ENCODE peak calls at places on chromosome 10, in five cellular contexts. X is left ventricle myocardium inferior, P is tibial artery, Z is GM23248, F is IMR-90. M is an unnamed sample. For H3K4me1, the result is how much of the 10 kb centered on the place peaks cover.

GRCh38 chr10:102133373-102134195 is 744 bp downstream of the PPRC1 start:
- DNase-seq in Z (peak), P (peak), F (peak), X (peak), M (peak)

GRCh38 chr10:131846224-131847101 is 54.3 kb upstream of the PPP2R2D start:
- DNase-seq in X (no peak), Z (no peak), P (peak), F (no peak), M (no peak)

GRCh38 chr10:4708123-4708759 is 117.8 kb upstream of the AKR1E2 start:
- DNase-seq in P (no peak), F (no peak), Z (no peak), X (no peak), M (no peak)

GRCh38 chr10:58453098-58453497 is 59.6 kb upstream of the BICC1 start:
- DNase-seq in X (no peak), P (no peak), Z (no peak), F (no peak), M (no peak)

GRCh38 chr10:63713191-63714144 is 192.3 kb downstream of the REEP3 start:
- DNase-seq in X (peak), P (peak), Z (peak), F (peak), M (peak)

GRCh38 chr10:50416181-50416824 is 165.0 kb upstream of the ASAH2 start:
- DNase-seq in F (peak), Z (peak), X (no peak), P (no peak), M (no peak)

GRCh38 chr10:102642553-102643345 is 1.5 kb upstream of the TRIM8 start:
- DNase-seq in F (peak), Z (peak), X (peak), P (peak), M (peak)

GRCh38 chr10:68560916-68561691 is 967 bp downstream of the TET1 start:
- DNase-seq in X (peak), Z (peak), P (no peak), F (peak), M (peak)

GRCh38 chr10:132188331-132188730 is 1.6 kb downstream of the DPYSL4 start:
- DNase-seq in Z (peak), X (no peak), F (no peak), P (no peak), M (no peak)

GRCh38 chr10:45373783-45374450 is at the start of gene ALOX5:
- DNase-seq in P (peak), F (no peak), Z (peak), X (peak), M (peak)

GRCh38 chr10:91077549-91078017 is 142.9 kb upstream of the PCGF5 start:
- DNase-seq in P (peak), X (peak), F (peak), Z (no peak), M (peak)

GRCh38 chr10:75001715-75002350 is 109.6 kb upstream of the SAMD8 start:
- DNase-seq in X (no peak), Z (no peak), F (no peak), P (no peak), M (no peak)

GRCh38 chr10:84177541-84178386 is 4.2 kb downstream of the GPR15LG start:
- DNase-seq in P (no peak), F (no peak), X (peak), Z (no peak), M (no peak)

GRCh38 chr10:119526606-119527592 is 15.6 kb downstream of the RGS10 start:
- DNase-seq in P (no peak), Z (no peak), F (peak), X (no peak), M (no peak)

GRCh38 chr10:85139124-85139523 is 810.7 kb downstream of the CCSER2 start:
- DNase-seq in P (no peak), Z (no peak), F (no peak), X (no peak), M (no peak)

GRCh38 chr10:24691113-24691512 is 32.6 kb downstream of the ARHGAP21 start:
- DNase-seq in Z (peak), P (peak), F (peak), X (no peak), M (no peak)

GRCh38 chr10:71396714-71397339 is at the start of gene CDH23:
- DNase-seq in X (peak), Z (peak), P (no peak), F (no peak), M (peak)

GRCh38 chr10:5648494-5649457 is 17.6 kb downstream of the ASB13 start:
- DNase-seq in X (no peak), Z (peak), P (peak), F (no peak), M (no peak)

GRCh38 chr10:58951750-58952149 is 224.7 kb upstream of the PHYHIPL start:
- DNase-seq in X (no peak), P (no peak), F (no peak), Z (peak), M (no peak)

GRCh38 chr10:29381230-29381563 is 92.3 kb downstream of the LYZL1 start:
- DNase-seq in P (no peak), Z (no peak), F (no peak), X (no peak), M (no peak)

GRCh38 chr10:95650232-95650631 is 6.3 kb downstream of the ALDH18A1 start:
- DNase-seq in X (no peak), Z (no peak), F (no peak), P (no peak), M (no peak)

GRCh38 chr10:17062493-17063487 is 66.8 kb downstream of the CUBN start:
- DNase-seq in P (peak), Z (peak), F (peak), X (no peak), M (peak)

GRCh38 chr10:128739937-128740336 is 613.7 kb upstream of the MKI67 start:
- DNase-seq in X (no peak), F (no peak), P (no peak), Z (no peak), M (no peak)

GRCh38 chr10:107901076-107901475 is 736.6 kb upstream of the SORCS1 start:
- DNase-seq in F (no peak), Z (no peak), P (no peak), X (no peak), M (no peak)

GRCh38 chr10:133378251-133379096 is 588 bp upstream of the PAOX start:
- DNase-seq in F (peak), X (peak), P (no peak), Z (peak), M (peak)

GRCh38 chr10:3784510-3785250 is at the start of gene KLF6:
- DNase-seq in P (peak), Z (peak), X (peak), F (peak), M (no peak)

GRCh38 chr10:101014230-101014884 is 14.7 kb downstream of the LZTS2 start:
- DNase-seq in Z (peak), X (peak), F (peak), P (peak), M (peak)

GRCh38 chr10:132446661-132447445 is 49.9 kb downstream of the PWWP2B start:
- DNase-seq in X (no peak), P (no peak), F (peak), Z (peak), M (peak)

GRCh38 chr10:32004161-32004591 is 52.0 kb downstream of the KIF5B start:
- DNase-seq in Z (peak), P (no peak), F (no peak), X (peak), M (no peak)

GRCh38 chr10:32271617-32272016 is 75.3 kb downstream of the EPC1 start:
- DNase-seq in X (no peak), F (peak), Z (peak), P (no peak), M (no peak)

GRCh38 chr10:90087197-90088007 is 386.0 kb downstream of the KIF20B start:
- DNase-seq in Z (no peak), F (peak), X (no peak), P (no peak), M (no peak)

GRCh38 chr10:22599048-22599561 is 115.3 kb downstream of the PIP4K2A start:
- DNase-seq in P (no peak), F (peak), X (no peak), Z (peak), M (no peak)

GRCh38 chr10:68406815-68407585 is at the start of gene RUFY2:
- DNase-seq in P (peak), X (peak), Z (peak), F (peak), M (peak)

GRCh38 chr10:71547841-71548493 is 151.2 kb downstream of the CDH23 start:
- DNase-seq in Z (no peak), X (peak), F (peak), P (peak), M (no peak)

GRCh38 chr10:102704915-102705314 is 9.3 kb downstream of the ARL3 start:
- DNase-seq in Z (peak), P (no peak), F (peak), X (no peak), M (no peak)

GRCh38 chr10:70921285-70921684 is 32.9 kb upstream of the PCBD1 start:
- DNase-seq in F (no peak), X (no peak), Z (no peak), P (no peak), M (no peak)

GRCh38 chr10:76082956-76083355 is 651.5 kb downstream of the LRMDA start:
- DNase-seq in F (peak), X (no peak), P (no peak), Z (peak), M (no peak)

GRCh38 chr10:122301055-122301810 is 30.1 kb downstream of the BTBD16 start:
- DNase-seq in P (no peak), F (peak), X (no peak), Z (peak), M (no peak)

DNA sequence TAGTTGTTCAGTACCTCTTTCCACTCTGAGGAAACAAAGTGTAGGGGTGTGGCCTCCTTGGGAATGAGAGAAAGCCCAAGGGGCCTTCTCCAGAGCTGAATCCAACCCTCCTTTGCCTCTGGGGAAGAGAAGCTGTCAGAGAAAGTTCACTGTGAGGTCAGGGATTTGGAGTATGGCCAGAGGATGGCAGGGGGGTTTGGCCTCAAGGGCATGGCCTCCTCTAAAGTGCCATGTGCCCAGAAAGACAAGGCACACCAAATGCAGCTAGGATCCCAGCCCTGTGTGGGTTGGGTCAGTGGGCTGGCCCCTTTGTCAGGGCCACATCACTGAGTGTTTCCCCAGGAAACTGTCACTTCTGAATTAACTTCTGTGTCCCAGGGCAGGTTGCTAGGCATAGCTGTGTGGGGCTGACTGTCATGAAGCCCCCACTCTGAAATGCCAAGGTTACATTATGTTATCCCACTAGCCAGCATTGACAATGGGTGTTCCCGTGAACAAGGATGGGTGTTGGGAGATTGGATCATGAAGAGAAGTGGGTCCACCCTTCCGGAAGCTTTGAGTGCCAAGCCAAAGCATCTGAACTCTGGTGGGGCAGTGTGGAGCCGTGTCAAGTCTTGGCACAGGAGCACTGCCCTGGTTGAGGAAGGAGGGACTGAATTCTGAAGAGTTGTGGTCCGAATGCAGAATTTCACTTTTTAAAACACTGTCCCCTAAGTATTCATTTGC is 123.3 kb downstream of the ZMIZ1 start:
- DNase-seq in F (no peak), Z (peak), P (no peak), X (no peak), M (no peak)
- H3K4me1 ChIP-seq in F (under half), Z (half or more), P (under half), X (half or more), M (under half)

DNA sequence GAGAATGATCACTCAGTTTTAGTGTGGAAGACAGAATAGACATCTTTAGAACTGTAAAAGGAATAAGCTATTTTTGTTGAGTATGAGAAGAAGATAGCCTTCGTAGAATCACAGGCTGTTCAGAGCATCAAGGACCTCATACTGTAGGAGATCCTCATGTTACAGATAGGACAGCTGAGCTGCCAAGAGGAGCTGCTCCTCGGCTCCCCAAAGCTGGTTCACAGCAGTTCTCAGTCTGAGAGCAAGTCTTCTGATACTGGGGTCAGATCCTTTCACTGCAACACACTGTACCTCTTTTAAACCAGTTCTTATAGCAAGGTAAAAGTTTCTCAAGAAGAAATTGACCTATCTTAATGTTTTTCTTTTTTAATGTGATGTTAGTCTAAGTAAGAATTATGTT is 17.1 kb downstream of the CCNY start:
- DNase-seq in X (no peak), P (no peak), F (no peak), Z (no peak), M (no peak)
- H3K4me1 ChIP-seq in X (half or more), P (under half), F (under half), Z (under half), M (under half)

DNA sequence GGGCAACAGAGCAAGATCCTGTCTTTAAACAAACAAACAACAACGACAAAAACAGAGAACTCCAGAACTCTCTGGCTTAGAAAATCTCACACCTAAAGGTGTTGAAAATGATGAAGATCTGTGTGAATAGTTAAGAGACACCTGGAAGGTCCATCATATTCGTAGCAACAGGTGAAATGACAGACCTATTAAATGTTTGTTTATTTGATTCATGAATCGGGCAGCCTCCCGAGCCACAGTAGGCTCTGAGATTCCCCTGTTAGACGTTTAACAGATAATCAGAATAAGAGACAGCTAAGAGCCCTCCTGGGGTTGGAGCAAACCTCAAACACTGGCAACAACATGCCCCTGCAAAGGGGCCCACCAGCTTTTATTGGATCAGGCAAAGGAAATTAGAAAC is 103.7 kb downstream of the LCOR start:
- DNase-seq in Z (no peak), X (no peak), F (no peak), P (no peak), M (no peak)
- H3K4me1 ChIP-seq in Z (under half), X (under half), F (under half), P (under half), M (under half)

DNA sequence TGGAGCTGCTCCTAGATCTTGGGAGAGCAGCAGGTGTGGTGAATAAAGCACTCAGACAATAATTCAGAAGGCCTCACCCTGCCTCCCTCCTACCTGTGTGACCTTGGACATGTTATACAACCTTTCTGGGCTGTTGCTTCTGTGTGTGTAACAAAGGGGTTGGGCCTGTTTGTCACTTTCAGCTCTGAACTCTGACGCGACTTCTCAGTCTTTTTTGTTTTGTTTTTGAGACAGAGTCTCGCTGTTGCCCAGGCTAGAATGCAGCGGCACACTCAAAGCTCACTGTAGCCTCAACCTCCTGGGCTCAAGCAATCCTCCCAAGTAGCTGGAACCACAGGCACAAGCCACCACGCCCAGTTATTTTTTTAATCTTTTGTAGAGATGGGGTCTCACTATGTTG is 89.3 kb downstream of the DNMBP start:
- DNase-seq in F (no peak), Z (no peak), X (no peak), P (no peak), M (no peak)
- H3K4me1 ChIP-seq in F (under half), Z (under half), X (under half), P (under half), M (under half)

GRCh38 chr10:43938810-43939209 is 290.1 kb upstream of the ZNF32 start:
- DNase-seq in Z (no peak), P (no peak), F (no peak), X (no peak), M (no peak)

GRCh38 chr10:43942096-43942885 is 293.6 kb upstream of the ZNF32 start:
- DNase-seq in P (no peak), Z (peak), X (no peak), F (no peak), M (no peak)

GRCh38 chr10:43940898-43941777 is 292.5 kb upstream of the ZNF32 start:
- DNase-seq in P (no peak), Z (no peak), X (no peak), F (no peak), M (no peak)

GRCh38 chr10:43939939-43940810 is 291.5 kb upstream of the ZNF32 start:
- DNase-seq in P (no peak), Z (no peak), X (no peak), F (peak), M (no peak)

DNA sequence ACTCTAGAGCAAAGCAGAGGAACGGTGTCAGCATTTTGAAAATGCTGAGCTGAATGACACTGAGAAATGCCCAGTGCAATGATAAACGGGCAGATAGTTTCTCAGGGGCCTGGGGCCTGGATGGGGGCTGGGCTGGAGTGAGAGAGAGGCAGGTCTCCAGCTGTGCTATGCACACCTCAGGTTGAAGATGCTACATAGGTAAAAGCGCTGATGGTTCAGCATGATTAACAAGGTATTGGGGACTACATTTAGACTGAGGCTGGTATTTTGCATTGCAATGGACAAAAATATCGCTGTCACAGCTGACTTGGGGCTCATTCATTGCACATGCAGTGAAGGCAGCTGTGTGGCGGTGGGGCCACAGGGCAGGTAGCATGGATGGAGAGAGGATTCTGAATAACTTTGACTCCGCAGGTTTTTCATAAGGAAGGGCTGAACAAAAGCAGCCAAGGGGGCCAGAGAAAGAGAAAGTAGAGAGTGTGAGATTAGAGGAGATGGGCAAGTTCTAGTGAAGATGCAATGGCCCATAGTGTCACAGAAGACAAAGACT is 290.8 kb upstream of the ZNF32 start:
- DNase-seq in F (no peak), Z (no peak), X (no peak), P (no peak), M (no peak)
- H3K4me1 ChIP-seq in F (under half), Z (under half), X (under half), P (under half), M (under half)

DNA sequence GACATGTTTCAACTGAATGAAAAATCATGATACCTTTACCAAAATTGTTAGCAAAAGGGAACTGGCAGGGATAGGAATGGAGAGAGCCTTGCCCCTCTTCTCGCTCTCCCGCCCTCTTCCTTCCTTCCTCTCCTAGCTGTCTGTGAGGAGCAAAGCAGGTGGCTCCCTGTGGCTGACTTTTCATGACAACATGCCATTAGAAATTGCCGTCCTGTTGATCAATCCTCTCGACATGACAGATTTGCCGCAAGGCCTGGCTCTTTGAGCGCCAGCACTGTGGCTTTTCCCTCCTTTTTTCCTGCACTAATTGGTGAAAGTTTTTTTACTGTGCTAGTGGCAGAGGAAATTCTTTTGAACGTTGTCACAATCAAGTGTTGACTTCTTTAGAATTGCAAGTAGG is 171.1 kb downstream of the TCF7L2 start:
- DNase-seq in X (no peak), P (no peak), F (no peak), Z (no peak), M (no peak)
- H3K4me1 ChIP-seq in X (under half), P (under half), F (under half), Z (under half), M (under half)

DNA sequence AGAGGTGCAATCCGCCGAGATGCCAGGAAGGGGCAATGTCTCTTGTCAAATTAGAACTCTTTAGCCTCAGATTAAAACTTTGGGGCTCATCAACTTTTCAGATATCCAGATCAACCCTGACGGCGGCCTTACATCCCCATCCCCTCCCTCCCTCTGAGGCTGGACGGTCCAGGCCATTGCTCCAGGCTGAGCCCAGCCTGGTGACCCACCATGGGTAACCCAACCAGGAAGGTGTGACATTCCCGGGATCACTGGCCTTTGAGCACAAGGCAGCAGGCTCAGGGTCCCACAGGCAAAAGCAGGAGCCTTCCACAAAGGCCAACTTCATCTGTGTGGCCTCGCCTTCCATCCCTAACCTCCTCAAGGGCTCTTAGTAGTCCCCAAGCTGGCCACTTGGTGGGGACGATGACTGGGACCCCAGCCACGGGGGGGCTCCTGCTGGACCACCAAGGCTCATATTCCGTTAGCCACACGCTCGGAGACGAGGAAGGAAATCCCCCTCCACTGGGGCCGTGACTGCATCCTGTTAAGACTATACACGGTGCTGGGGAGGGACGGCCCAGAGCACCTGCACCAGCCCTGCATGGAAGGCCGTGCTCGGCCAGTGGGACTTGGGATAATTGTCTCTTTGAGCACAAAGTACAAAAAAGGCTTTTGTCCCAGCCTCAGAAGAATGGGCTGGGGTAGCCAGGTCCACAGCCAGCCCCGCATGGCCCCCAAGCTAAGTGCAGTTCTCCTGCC is 62.8 kb downstream of the ZRANB1 start:
- DNase-seq in P (peak), Z (no peak), F (no peak), X (no peak), M (peak)
- H3K4me1 ChIP-seq in P (half or more), Z (under half), F (under half), X (half or more), M (under half)

M was measured in uterus.